ENCODE peak calls at places on chromosomes 1 and 21, in five cellular contexts. N is epithelial cell of esophagus, K is A673, T is iPS-NIHi11, U is amniotic stem cell. Z is an unnamed sample.

GRCh38 chr1:23215751-23216449 is 1.4 kb downstream of the HTR1D start:
- DNase-seq in N (no peak), T (no peak), U (no peak), K (no peak), Z (no peak)

GRCh38 chr21:23968722-23969647 is 1638.3 kb downstream of the MRPL39 start:
- DNase-seq in U (no peak), N (no peak), K (peak), T (peak), Z (peak)

GRCh38 chr1:8384088-8384487 is 66.2 kb downstream of the SLC45A1 start:
- DNase-seq in N (no peak), K (no peak), U (no peak), T (no peak), Z (no peak)

GRCh38 chr21:32347351-32347750 is 45.5 kb downstream of the URB1 start:
- DNase-seq in U (no peak), T (no peak), N (no peak), K (no peak), Z (no peak)

GRCh38 chr1:80882552-80882951 is 918.2 kb upstream of the ADGRL2 start:
- DNase-seq in N (peak), T (no peak), K (no peak), U (no peak), Z (no peak)

GRCh38 chr1:84479998-84480397 is 932 bp downstream of the RPF1 start:
- DNase-seq in K (no peak), T (no peak), N (peak), U (no peak), Z (no peak)

GRCh38 chr21:32756096-32756495 is 15.5 kb downstream of the PAXBP1 start:
- DNase-seq in N (no peak), U (no peak), T (no peak), K (no peak), Z (no peak)

GRCh38 chr1:45752441-45753052 is 2.1 kb upstream of the IPP start:
- DNase-seq in N (peak), T (no peak), K (no peak), U (no peak), Z (no peak)

GRCh38 chr1:244435562-244436205 is 16.0 kb downstream of the ADSS2 start:
- DNase-seq in K (no peak), N (peak), U (peak), T (no peak), Z (no peak)

GRCh38 chr1:98059616-98060015 is 138.8 kb upstream of the DPYD start:
- DNase-seq in T (no peak), N (peak), K (no peak), U (no peak), Z (no peak)

GRCh38 chr1:7374761-7375160 is 396.3 kb upstream of the VAMP3 start:
- DNase-seq in K (no peak), T (no peak), N (no peak), U (no peak), Z (no peak)

Z was measured in naive B cell.